ENCODE peak calls at places on chromosome X, in seven cellular contexts. R, W, P, U, J, Z and T are unnamed samples. For H3K4me1, the result is how much of the 10 kb centered on the place peaks cover.

GRCh38 chrX:2484232-2484631 is 16.5 kb downstream of the DHRSX start:
- DNase-seq in W (peak), U (no peak), J (no peak), R (no peak), Z (no peak), P (no peak), T (peak)

GRCh38 chrX:18617351-18617750 is 54.6 kb downstream of the RS1 start:
- DNase-seq in P (no peak), J (no peak), U (no peak), W (no peak), Z (no peak), R (peak), T (peak)

GRCh38 chrX:20140410-20140809 is 1.2 kb downstream of the EIF1AX start:
- DNase-seq in U (no peak), J (no peak), W (no peak), R (no peak), P (no peak), Z (no peak), T (no peak)

GRCh38 chrX:134949271-134949670 is 41.5 kb upstream of the SMIM10 start:
- DNase-seq in P (no peak), J (no peak), U (no peak), Z (no peak), W (no peak), R (peak), T (no peak)

GRCh38 chrX:68511255-68511654 is 12.4 kb downstream of the YIPF6 start:
- DNase-seq in J (peak), Z (no peak), R (peak), U (no peak), P (no peak), W (no peak), T (no peak)

GRCh38 chrX:63784902-63785692 is at the start of gene ARHGEF9:
- DNase-seq in P (peak), Z (no peak), W (peak), R (peak), J (no peak), U (peak), T (no peak)

GRCh38 chrX:22081475-22082092 is 49.5 kb downstream of the PHEX start:
- DNase-seq in Z (peak), U (peak), R (peak), P (peak), W (peak), J (no peak), T (no peak)

GRCh38 chrX:139559383-139560042 is 29.0 kb downstream of the F9 start:
- DNase-seq in U (no peak), P (no peak), W (no peak), Z (no peak), R (peak), J (peak), T (no peak)

GRCh38 chrX:111634823-111635410 is 46.1 kb upstream of the ALG13 start:
- DNase-seq in Z (no peak), U (no peak), W (no peak), R (no peak), J (no peak), P (no peak), T (no peak)

GRCh38 chrX:19888419-19888879 is 1.0 kb upstream of the SH3KBP1 start:
- DNase-seq in R (peak), U (no peak), W (no peak), J (peak), P (no peak), Z (no peak), T (no peak)

GRCh38 chrX:45806410-45807121 is 605.9 kb upstream of the DIPK2B start:
- DNase-seq in U (no peak), Z (no peak), W (no peak), J (no peak), P (no peak), R (peak), T (no peak)

GRCh38 chrX:119640621-119641020 is 34.4 kb upstream of the NKRF start:
- DNase-seq in U (no peak), P (no peak), W (no peak), Z (no peak), R (no peak), J (no peak), T (no peak)
- TF ChIP-seq CTCF in U (no peak), P (no peak), W (no peak), Z (no peak), R (no peak), J (no peak), T (no peak)

GRCh38 chrX:133258481-133258880 is 40.3 kb upstream of the TFDP3 start:
- DNase-seq in Z (no peak), R (no peak), P (no peak), U (no peak), J (no peak), W (no peak), T (no peak)
- H3K4me1 ChIP-seq in Z (under half), R (under half), P (under half), U (under half), J (under half), W (under half), T (under half)

DNA sequence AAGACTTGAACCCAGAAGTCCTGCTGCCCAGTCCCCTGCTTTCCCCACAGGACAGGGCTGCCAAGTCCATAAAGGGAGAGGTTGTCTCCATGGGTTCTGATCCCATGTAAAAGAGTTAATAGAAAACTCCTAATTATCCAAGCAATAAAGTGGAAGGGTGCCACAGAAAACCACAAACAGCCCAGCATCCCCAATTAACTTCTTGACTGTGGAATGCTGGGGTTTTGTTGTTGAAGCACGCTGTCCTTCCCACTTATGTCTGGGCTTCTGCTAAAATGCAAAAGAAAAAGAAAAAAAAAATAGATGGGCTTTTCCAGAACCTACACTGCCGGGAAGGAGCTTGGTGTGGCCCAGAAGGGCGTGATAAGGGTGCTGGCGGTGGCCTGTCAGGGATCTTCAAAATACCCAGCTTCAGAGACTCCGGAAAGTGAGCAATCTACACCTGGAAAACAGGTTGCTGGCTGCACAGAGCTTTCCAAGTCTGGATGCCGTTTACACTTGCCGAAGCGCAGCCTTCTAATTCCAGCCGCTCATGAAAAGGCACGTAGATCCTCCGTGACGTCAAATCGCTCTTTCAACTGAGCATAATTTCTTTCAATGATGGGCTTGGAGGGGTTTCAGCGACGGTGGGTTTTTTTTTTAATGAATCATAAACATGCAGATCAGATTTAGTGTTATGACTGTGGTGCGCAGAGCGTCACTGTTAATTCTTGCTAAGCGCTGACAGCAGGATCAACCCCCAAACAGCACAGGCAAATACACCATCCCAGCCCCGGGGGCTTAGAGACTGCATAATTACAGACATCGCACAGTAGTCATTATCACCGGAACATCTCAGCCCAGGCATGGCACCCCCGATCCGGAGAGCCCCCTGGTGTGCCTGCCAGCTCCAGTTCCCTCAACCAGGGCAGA is 197.6 kb downstream of the BCOR start:
- DNase-seq in U (no peak), P (no peak), W (no peak), J (no peak), Z (no peak), R (no peak), T (no peak)
- TF ChIP-seq CTCF in U (no peak), P (no peak), W (no peak), J (no peak), Z (no peak), R (no peak), T (no peak)

GRCh38 chrX:10636337-10636736 is 16.0 kb upstream of the MID1 start:
- DNase-seq in P (no peak), J (no peak), R (peak), Z (no peak), W (no peak), U (peak), T (no peak)

GRCh38 chrX:10633722-10634121 is 13.3 kb upstream of the MID1 start:
- DNase-seq in J (no peak), P (peak), W (no peak), U (no peak), Z (no peak), R (peak), T (no peak)

GRCh38 chrX:10636851-10637250 is 16.5 kb upstream of the MID1 start:
- DNase-seq in P (no peak), J (no peak), R (no peak), W (no peak), Z (no peak), U (no peak), T (no peak)

GRCh38 chrX:10631416-10632145 is 11.2 kb upstream of the MID1 start:
- DNase-seq in W (no peak), Z (no peak), U (no peak), P (no peak), R (no peak), J (no peak), T (no peak)

GRCh38 chrX:10634681-10635161 is 14.3 kb upstream of the MID1 start:
- DNase-seq in Z (no peak), U (no peak), J (no peak), R (no peak), P (no peak), W (no peak), T (peak)
- H3K4me1 ChIP-seq in Z (under half), U (under half), J (under half), R (under half), P (under half), W (under half), T (under half)